ENCODE peak calls at places on chromosomes 5 and 9, in four cellular contexts. Z is WTC11, G is K562, A is HepG2. L is an unnamed sample.

GRCh38 chr9:6014668-6015270 is 655 bp downstream of the RANBP6 start:
- DNase-seq in Z (no peak), A (peak; percentile 22), G (peak; percentile 38), L (no peak)

GRCh38 chr5:141135030-141135717 is at the start of gene PCDHB5:
- DNase-seq in Z (peak; percentile 72), A (no peak), G (peak; percentile 37), L (peak; percentile 15)

GRCh38 chr9:123763910-123764588 is 165.9 kb downstream of the DENND1A start:
- DNase-seq in Z (no peak), G (no peak), A (no peak), L (no peak)

GRCh38 chr9:124551472-124552339 is 44.5 kb upstream of the NR5A1 start:
- DNase-seq in G (peak; percentile 70), Z (peak; percentile 77), A (peak; percentile 53), L (peak; percentile 75)

GRCh38 chr9:92654481-92655301 is 15.2 kb downstream of the IPPK start:
- DNase-seq in Z (no peak), G (no peak), A (no peak), L (no peak)

GRCh38 chr5:135106136-135106535 is 72.1 kb upstream of the PITX1 start:
- DNase-seq in Z (no peak), A (no peak), G (no peak), L (no peak)

GRCh38 chr5:66881475-66882161 is 285.4 kb downstream of the MAST4 start:
- DNase-seq in A (no peak), Z (no peak), G (no peak), L (no peak)

GRCh38 chr5:173583384-173583783 is 33.1 kb downstream of the BOD1 start:
- DNase-seq in A (no peak), Z (no peak), G (no peak), L (no peak)

GRCh38 chr9:28179893-28180292 is 606.6 kb upstream of the C9orf72 start:
- DNase-seq in A (no peak), G (no peak), Z (no peak), L (no peak)

GRCh38 chr9:88059469-88059868 is 78.8 kb downstream of the SPATA31C2 start:
- DNase-seq in Z (no peak), A (no peak), G (no peak), L (no peak)

DNA sequence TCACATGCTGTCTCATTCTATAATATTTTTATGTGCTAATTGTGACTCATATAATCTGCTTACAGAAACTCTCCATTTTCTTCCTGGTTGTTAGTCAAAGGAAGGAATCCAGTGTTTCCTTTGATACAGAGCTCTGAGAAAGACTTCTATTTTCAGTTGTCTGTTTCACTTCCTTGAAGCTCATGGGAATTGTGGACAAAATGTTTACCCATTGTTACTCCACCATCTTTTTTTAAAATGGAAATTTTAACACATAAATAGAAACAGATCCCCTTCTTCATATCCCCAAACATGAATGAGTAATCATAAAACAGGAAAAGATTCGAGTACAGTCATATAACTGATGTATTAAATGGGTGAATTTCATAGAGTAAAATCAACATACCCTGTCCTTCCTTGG is 42.0 kb upstream of the KCNN2 start:
- DNase-seq in G (no peak), Z (no peak), A (no peak), L (no peak)
- TF ChIP-seq ELF4 in G (no peak), Z (no peak), A (no peak), L (no peak)

DNA sequence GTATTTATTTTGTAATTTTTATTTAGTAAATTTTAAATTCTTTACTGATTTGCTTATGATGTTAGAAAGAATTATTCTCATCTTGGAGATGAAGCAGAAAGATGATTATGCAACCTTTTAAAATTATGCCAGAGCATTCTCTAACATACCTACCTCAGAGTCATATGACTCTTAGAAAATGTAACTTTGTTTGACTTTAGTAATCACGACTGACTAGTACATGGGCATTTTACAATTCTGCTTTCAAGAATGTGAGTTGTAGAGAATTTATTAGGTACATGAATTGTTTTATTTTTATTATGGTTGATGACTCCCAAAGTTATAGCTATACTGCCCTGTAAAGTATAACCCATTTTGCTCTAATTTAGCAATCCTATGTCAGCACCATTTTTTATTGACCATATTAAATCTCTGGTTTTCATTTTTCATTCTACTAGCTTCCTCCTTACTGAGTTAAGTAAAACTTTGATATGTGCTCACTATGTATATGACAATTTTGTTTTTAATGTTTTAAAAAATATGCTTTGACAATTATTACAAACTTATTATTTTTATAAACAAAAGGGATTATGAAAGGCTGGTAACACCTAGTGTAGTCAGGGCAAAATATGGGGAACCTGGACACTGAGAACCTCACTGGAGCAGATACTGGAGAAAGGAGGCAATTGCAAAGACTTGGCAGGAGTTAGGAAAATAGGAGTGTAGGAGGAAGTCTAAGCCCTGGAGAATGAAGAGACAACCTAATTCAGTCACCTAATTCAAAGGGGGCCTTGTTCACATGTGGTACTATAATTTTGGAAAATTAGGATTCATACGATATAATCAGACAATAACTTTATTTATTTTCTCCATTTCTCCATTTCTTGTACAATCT is 249.7 kb upstream of the DAB2 start:
- DNase-seq in A (no peak), G (no peak), Z (no peak), L (no peak)
- TF ChIP-seq ELF4 in A (no peak), G (no peak), Z (no peak), L (no peak)

GRCh38 chr9:86318187-86318586 is 35.8 kb upstream of the ISCA1 start:
- DNase-seq in G (no peak), A (no peak), Z (no peak), L (no peak)
- TF ChIP-seq ELF4 in G (no peak), A (no peak), Z (no peak), L (no peak)

GRCh38 chr5:151026088-151026487 is 5.7 kb downstream of the GPX3 start:
- DNase-seq in G (no peak), A (no peak), Z (no peak), L (no peak)
- TF ChIP-seq ELF4 in G (no peak), A (no peak), Z (no peak), L (no peak)